ENCODE peak calls at places on chromosome 12, in five cellular contexts. F, G, R, M and J are unnamed samples.

GRCh38 chr12:79949098-79949497 is 14.2 kb upstream of the PPP1R12A start:
- DNase-seq in F (no peak), G (no peak), R (no peak), M (no peak), J (no peak)

GRCh38 chr12:3698218-3698974 is 54.5 kb downstream of the CRACR2A start:
- DNase-seq in F (no peak), G (no peak), R (peak), M (no peak), J (peak)

GRCh38 chr12:104825408-104825807 is 132.7 kb downstream of the SLC41A2 start:
- DNase-seq in F (no peak), G (no peak), R (no peak), M (no peak), J (no peak)

GRCh38 chr12:125340791-125341190 is 275.6 kb downstream of the AACS start:
- DNase-seq in F (no peak), G (peak), R (peak), M (no peak), J (no peak)

GRCh38 chr12:62919827-62920226 is 15.1 kb downstream of the PPM1H start:
- DNase-seq in F (no peak), G (no peak), R (peak), M (no peak), J (peak)

GRCh38 chr12:112496493-112496892 is 77.7 kb downstream of the PTPN11 start:
- DNase-seq in F (no peak), G (no peak), R (no peak), M (no peak), J (no peak)

GRCh38 chr12:120094485-120094884 is 22.1 kb downstream of the RAB35 start:
- DNase-seq in F (no peak), G (no peak), R (no peak), M (no peak), J (no peak)

GRCh38 chr12:127716181-127716580 is 550.8 kb upstream of the TMEM132C start:
- DNase-seq in F (no peak), G (no peak), R (no peak), M (no peak), J (no peak)

GRCh38 chr12:19223695-19224094 is 94.2 kb downstream of the PLEKHA5 start:
- DNase-seq in F (no peak), G (no peak), R (no peak), M (no peak), J (no peak)

GRCh38 chr12:94872671-94873367 is 130.7 kb downstream of the NDUFA12 start:
- DNase-seq in F (no peak), G (no peak), R (peak), M (no peak), J (no peak)

GRCh38 chr12:34395056-34396005 is 373.0 kb downstream of the ALG10 start:
- DNase-seq in F (no peak), G (peak), R (no peak), M (peak), J (no peak)

GRCh38 chr12:89566615-89567014 is 40.8 kb upstream of the POC1B start:
- DNase-seq in F (no peak), G (no peak), R (no peak), M (peak), J (no peak)

GRCh38 chr12:19031032-19031431 is 98.5 kb upstream of the PLEKHA5 start:
- DNase-seq in F (no peak), G (no peak), R (no peak), M (no peak), J (no peak)

GRCh38 chr12:24996102-24996797 is 47.3 kb upstream of the BCAT1 start:
- DNase-seq in F (no peak), G (no peak), R (no peak), M (no peak), J (no peak)

GRCh38 chr12:100123316-100124095 is 19.2 kb downstream of the BLTP3B start:
- DNase-seq in F (no peak), G (no peak), R (no peak), M (no peak), J (no peak)

GRCh38 chr12:117284160-117284559 is 77.3 kb downstream of the NOS1 start:
- DNase-seq in F (no peak), G (no peak), R (peak), M (no peak), J (no peak)

GRCh38 chr12:108916336-108916735 is 36.4 kb downstream of the DAO start:
- DNase-seq in F (no peak), G (no peak), R (no peak), M (no peak), J (no peak)

GRCh38 chr12:57187222-57188089 is 29.1 kb upstream of the NXPH4 start:
- DNase-seq in F (no peak), G (no peak), R (no peak), M (no peak), J (no peak)

GRCh38 chr12:82682326-82682725 is 4.4 kb upstream of the TMTC2 start:
- DNase-seq in F (no peak), G (no peak), R (no peak), M (no peak), J (no peak)